ENCODE peak calls at places on chromosomes 7 and 10, in four cellular contexts. One of them, this sample, is unnamed.

GRCh38 chr10:52965938-52966401 is 193.4 kb upstream of the MBL2 start:
- DNase-seq in WTC11: no peak
- DNase-seq in choroid plexus epithelial cell: no peak
- DNase-seq in GM20000: peak
- DNase-seq in this sample: no peak

GRCh38 chr7:95330194-95331003 is 6.1 kb upstream of the PON1 start:
- DNase-seq in WTC11: no peak
- DNase-seq in choroid plexus epithelial cell: peak
- DNase-seq in GM20000: peak
- DNase-seq in this sample: no peak

GRCh38 chr7:87876759-87877234 is 504 bp downstream of the DBF4 start:
- DNase-seq in WTC11: peak
- DNase-seq in choroid plexus epithelial cell: peak
- DNase-seq in GM20000: peak
- DNase-seq in this sample: peak

GRCh38 chr7:101537935-101538595 is 91.0 kb downstream of the MYL10 start:
- DNase-seq in WTC11: no peak
- DNase-seq in choroid plexus epithelial cell: no peak
- DNase-seq in GM20000: no peak
- DNase-seq in this sample: no peak

GRCh38 chr10:132535065-132535651 is 2.4 kb upstream of the INPP5A start:
- DNase-seq in WTC11: peak
- DNase-seq in choroid plexus epithelial cell: no peak
- DNase-seq in GM20000: no peak
- DNase-seq in this sample: no peak

GRCh38 chr7:721619-722248 is 4.8 kb upstream of the DNAAF5 start:
- DNase-seq in WTC11: no peak
- DNase-seq in choroid plexus epithelial cell: peak
- DNase-seq in GM20000: no peak
- DNase-seq in this sample: no peak

GRCh38 chr7:113015038-113015645 is 71.5 kb downstream of the GPR85 start:
- DNase-seq in WTC11: no peak
- DNase-seq in choroid plexus epithelial cell: peak
- DNase-seq in GM20000: no peak
- DNase-seq in this sample: peak

GRCh38 chr10:35898722-35899485 is 256.8 kb upstream of the FZD8 start:
- DNase-seq in WTC11: no peak
- DNase-seq in choroid plexus epithelial cell: no peak
- DNase-seq in GM20000: no peak
- DNase-seq in this sample: no peak

GRCh38 chr10:10942441-10942840 is 75.2 kb upstream of the CELF2 start:
- DNase-seq in WTC11: no peak
- DNase-seq in choroid plexus epithelial cell: no peak
- DNase-seq in GM20000: no peak
- DNase-seq in this sample: peak

GRCh38 chr10:55740110-55740509 is 620.9 kb downstream of the ZWINT start:
- DNase-seq in WTC11: no peak
- DNase-seq in choroid plexus epithelial cell: no peak
- DNase-seq in GM20000: no peak
- DNase-seq in this sample: no peak

GRCh38 chr10:59362991-59363390 is 642 bp upstream of the FAM13C start:
- DNase-seq in WTC11: peak
- DNase-seq in choroid plexus epithelial cell: peak
- DNase-seq in GM20000: peak
- DNase-seq in this sample: peak

GRCh38 chr7:67462781-67463191 is 466.2 kb downstream of the TYW1 start:
- DNase-seq in WTC11: no peak
- DNase-seq in choroid plexus epithelial cell: no peak
- DNase-seq in GM20000: no peak
- DNase-seq in this sample: no peak

GRCh38 chr7:150322833-150323681 is at the start of the genes ACTR3C and LRRC61:
- DNase-seq in WTC11: peak
- DNase-seq in choroid plexus epithelial cell: peak
- DNase-seq in GM20000: peak
- DNase-seq in this sample: peak

GRCh38 chr10:128803790-128804189 is 663.3 kb upstream of the MGMT start:
- DNase-seq in WTC11: peak
- DNase-seq in choroid plexus epithelial cell: no peak
- DNase-seq in GM20000: no peak
- DNase-seq in this sample: no peak

GRCh38 chr10:48377751-48378585 is 71.5 kb downstream of the MAPK8 start:
- DNase-seq in WTC11: no peak
- DNase-seq in choroid plexus epithelial cell: no peak
- DNase-seq in GM20000: no peak
- DNase-seq in this sample: no peak

GRCh38 chr10:108970016-108970415 is 953.3 kb downstream of the XPNPEP1 start:
- DNase-seq in WTC11: peak
- DNase-seq in choroid plexus epithelial cell: peak
- DNase-seq in GM20000: peak
- DNase-seq in this sample: no peak

GRCh38 chr7:158834799-158835784 is 5.8 kb upstream of the ESYT2 start:
- DNase-seq in WTC11: no peak
- DNase-seq in choroid plexus epithelial cell: no peak
- DNase-seq in GM20000: no peak
- DNase-seq in this sample: no peak

GRCh38 chr7:133344275-133344674 is 91.4 kb downstream of the EXOC4 start:
- DNase-seq in WTC11: no peak
- DNase-seq in choroid plexus epithelial cell: peak
- DNase-seq in GM20000: no peak
- DNase-seq in this sample: no peak

GRCh38 chr7:124263232-124263827 is 230.5 kb upstream of the TMEM229A start:
- DNase-seq in WTC11: peak
- DNase-seq in choroid plexus epithelial cell: peak
- DNase-seq in GM20000: peak
- DNase-seq in this sample: peak

GRCh38 chr10:23522345-23522744 is 83.5 kb downstream of the OTUD1 start:
- DNase-seq in WTC11: no peak
- DNase-seq in choroid plexus epithelial cell: peak
- DNase-seq in GM20000: no peak
- DNase-seq in this sample: no peak

GRCh38 chr10:93384006-93384405 is 98.1 kb downstream of the MYOF start:
- DNase-seq in WTC11: no peak
- DNase-seq in choroid plexus epithelial cell: no peak
- DNase-seq in GM20000: no peak
- DNase-seq in this sample: peak

GRCh38 chr7:151013728-151014497 is 10.4 kb downstream of the ATG9B start:
- DNase-seq in WTC11: peak
- DNase-seq in choroid plexus epithelial cell: peak
- DNase-seq in GM20000: peak
- DNase-seq in this sample: peak

GRCh38 chr7:121697731-121698396 is 175.1 kb upstream of the PTPRZ1 start:
- DNase-seq in WTC11: no peak
- DNase-seq in choroid plexus epithelial cell: no peak
- DNase-seq in GM20000: no peak
- DNase-seq in this sample: peak

GRCh38 chr10:8049874-8050560 is 4.5 kb upstream of the GATA3 start:
- DNase-seq in WTC11: no peak
- DNase-seq in choroid plexus epithelial cell: no peak
- DNase-seq in GM20000: no peak
- DNase-seq in this sample: peak

GRCh38 chr10:129553928-129554327 is 86.9 kb downstream of the MGMT start:
- DNase-seq in WTC11: no peak
- DNase-seq in choroid plexus epithelial cell: no peak
- DNase-seq in GM20000: no peak
- DNase-seq in this sample: no peak

GRCh38 chr7:50637725-50638643 is 72.8 kb upstream of the DDC start:
- DNase-seq in WTC11: no peak
- DNase-seq in choroid plexus epithelial cell: no peak
- DNase-seq in GM20000: no peak
- DNase-seq in this sample: no peak

GRCh38 chr10:7340179-7340874 is 70.5 kb downstream of the SFMBT2 start:
- DNase-seq in WTC11: no peak
- DNase-seq in choroid plexus epithelial cell: no peak
- DNase-seq in GM20000: no peak
- DNase-seq in this sample: no peak

GRCh38 chr7:103856929-103857328 is 132.5 kb downstream of the RELN start:
- DNase-seq in WTC11: no peak
- DNase-seq in choroid plexus epithelial cell: no peak
- DNase-seq in GM20000: no peak
- DNase-seq in this sample: no peak

GRCh38 chr7:114082934-114083647 is 164.3 kb upstream of the PPP1R3A start:
- DNase-seq in WTC11: peak
- DNase-seq in choroid plexus epithelial cell: no peak
- DNase-seq in GM20000: peak
- DNase-seq in this sample: no peak

GRCh38 chr10:31136951-31137885 is 105.6 kb upstream of the ZNF438 start:
- DNase-seq in WTC11: no peak
- DNase-seq in choroid plexus epithelial cell: peak
- DNase-seq in GM20000: no peak
- DNase-seq in this sample: no peak

GRCh38 chr7:19404912-19405329 is 259.7 kb upstream of the FERD3L start:
- DNase-seq in WTC11: no peak
- DNase-seq in choroid plexus epithelial cell: peak
- DNase-seq in GM20000: no peak
- DNase-seq in this sample: peak

GRCh38 chr10:44888861-44889260 is 22.3 kb upstream of the TMEM72 start:
- DNase-seq in WTC11: no peak
- DNase-seq in choroid plexus epithelial cell: no peak
- DNase-seq in GM20000: no peak
- DNase-seq in this sample: no peak

GRCh38 chr10:111756541-111757061 is 427.0 kb downstream of the GPAM start:
- DNase-seq in WTC11: peak
- DNase-seq in choroid plexus epithelial cell: peak
- DNase-seq in GM20000: peak
- DNase-seq in this sample: no peak

GRCh38 chr7:6271694-6272371 is 591 bp downstream of the CYTH3 start:
- DNase-seq in WTC11: peak
- DNase-seq in choroid plexus epithelial cell: no peak
- DNase-seq in GM20000: peak
- DNase-seq in this sample: no peak

GRCh38 chr7:44283381-44284211 is 41.8 kb downstream of the CAMK2B start:
- DNase-seq in WTC11: peak
- DNase-seq in choroid plexus epithelial cell: no peak
- DNase-seq in GM20000: no peak
- DNase-seq in this sample: no peak

GRCh38 chr7:100867040-100867795 is at the start of gene TRIP6:
- DNase-seq in WTC11: peak
- DNase-seq in choroid plexus epithelial cell: peak
- DNase-seq in GM20000: peak
- DNase-seq in this sample: peak

GRCh38 chr7:111735661-111736323 is 173.5 kb upstream of the IMMP2L start:
- DNase-seq in WTC11: peak
- DNase-seq in choroid plexus epithelial cell: peak
- DNase-seq in GM20000: peak
- DNase-seq in this sample: no peak

GRCh38 chr7:108167460-108167859 is 37.3 kb upstream of the LAMB4 start:
- DNase-seq in WTC11: no peak
- DNase-seq in choroid plexus epithelial cell: no peak
- DNase-seq in GM20000: no peak
- DNase-seq in this sample: no peak

GRCh38 chr7:44477063-44477830 is 13.2 kb downstream of the NUDCD3 start:
- DNase-seq in WTC11: peak
- DNase-seq in choroid plexus epithelial cell: peak
- DNase-seq in GM20000: peak
- DNase-seq in this sample: peak

GRCh38 chr10:33337335-33337854 is 2.9 kb upstream of the NRP1 start:
- DNase-seq in WTC11: no peak
- DNase-seq in choroid plexus epithelial cell: peak
- DNase-seq in GM20000: no peak
- DNase-seq in this sample: no peak
- TF ChIP-seq CTCF in WTC11: no peak
- TF ChIP-seq CTCF in choroid plexus epithelial cell: peak
- TF ChIP-seq CTCF in GM20000: no peak
- TF ChIP-seq CTCF in this sample: peak

GRCh38 chr10:43407576-43408330 is 1.2 kb downstream of the HNRNPF start:
- DNase-seq in WTC11: peak
- DNase-seq in choroid plexus epithelial cell: peak
- DNase-seq in GM20000: peak
- DNase-seq in this sample: peak
- TF ChIP-seq CTCF in WTC11: no peak
- TF ChIP-seq CTCF in choroid plexus epithelial cell: peak
- TF ChIP-seq CTCF in GM20000: no peak
- TF ChIP-seq CTCF in this sample: peak

GRCh38 chr7:34158754-34159153 is 253.4 kb downstream of the BMPER start:
- DNase-seq in WTC11: peak
- DNase-seq in choroid plexus epithelial cell: no peak
- DNase-seq in GM20000: no peak
- DNase-seq in this sample: no peak
- TF ChIP-seq CTCF in WTC11: no peak
- TF ChIP-seq CTCF in choroid plexus epithelial cell: peak
- TF ChIP-seq CTCF in GM20000: no peak
- TF ChIP-seq CTCF in this sample: no peak

GRCh38 chr10:99855479-99856071 is 73.1 kb downstream of the ABCC2 start:
- DNase-seq in WTC11: no peak
- DNase-seq in choroid plexus epithelial cell: no peak
- DNase-seq in GM20000: no peak
- DNase-seq in this sample: no peak

GRCh38 chr10:99858849-99859248 is 76.4 kb downstream of the ABCC2 start:
- DNase-seq in WTC11: no peak
- DNase-seq in choroid plexus epithelial cell: no peak
- DNase-seq in GM20000: no peak
- DNase-seq in this sample: no peak

GRCh38 chr10:99860466-99860865 is 78.0 kb downstream of the ABCC2 start:
- DNase-seq in WTC11: no peak
- DNase-seq in choroid plexus epithelial cell: no peak
- DNase-seq in GM20000: no peak
- DNase-seq in this sample: no peak

GRCh38 chr10:99854860-99855259 is 72.4 kb downstream of the ABCC2 start:
- DNase-seq in WTC11: no peak
- DNase-seq in choroid plexus epithelial cell: peak
- DNase-seq in GM20000: no peak
- DNase-seq in this sample: no peak

DNA sequence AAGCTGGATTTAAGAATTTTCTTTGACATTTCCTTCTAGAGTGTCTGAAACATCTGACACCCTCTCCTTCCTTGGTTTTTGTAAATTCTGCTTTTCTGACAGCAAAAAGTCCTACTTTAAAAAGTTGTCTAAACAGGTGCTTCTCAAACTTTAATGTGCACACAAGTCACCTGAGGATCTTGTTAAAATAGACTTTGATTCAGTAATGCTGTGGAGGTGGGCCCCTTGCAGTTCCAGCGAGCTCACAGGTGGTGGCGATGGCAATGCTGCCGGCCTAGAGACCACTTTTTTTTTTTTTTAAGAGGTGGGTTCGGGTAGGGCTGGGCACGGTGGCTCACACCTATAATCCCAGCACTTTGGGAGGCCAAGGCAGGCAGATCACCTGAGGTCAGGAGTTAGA is 77.1 kb downstream of the ABCC2 start:
- DNase-seq in WTC11: peak
- DNase-seq in choroid plexus epithelial cell: peak
- DNase-seq in GM20000: no peak
- DNase-seq in this sample: no peak
- TF ChIP-seq CTCF in WTC11: no peak
- TF ChIP-seq CTCF in choroid plexus epithelial cell: peak
- TF ChIP-seq CTCF in GM20000: peak
- TF ChIP-seq CTCF in this sample: peak

GRCh38 chr10:13485623-13486022 is 43.2 kb downstream of the BEND7 start:
- DNase-seq in WTC11: no peak
- DNase-seq in choroid plexus epithelial cell: peak
- DNase-seq in GM20000: no peak
- DNase-seq in this sample: no peak
- TF ChIP-seq CTCF in WTC11: no peak
- TF ChIP-seq CTCF in choroid plexus epithelial cell: peak
- TF ChIP-seq CTCF in GM20000: no peak
- TF ChIP-seq CTCF in this sample: peak

GRCh38 chr7:18119985-18120384 is 92.3 kb upstream of the PRPS1L1 start:
- DNase-seq in WTC11: peak
- DNase-seq in choroid plexus epithelial cell: peak
- DNase-seq in GM20000: no peak
- DNase-seq in this sample: no peak
- TF ChIP-seq CTCF in WTC11: no peak
- TF ChIP-seq CTCF in choroid plexus epithelial cell: peak
- TF ChIP-seq CTCF in GM20000: no peak
- TF ChIP-seq CTCF in this sample: peak

GRCh38 chr10:70364772-70365091 is 17.7 kb downstream of the LRRC20 start:
- DNase-seq in WTC11: no peak
- DNase-seq in choroid plexus epithelial cell: no peak
- DNase-seq in GM20000: no peak
- DNase-seq in this sample: no peak
- TF ChIP-seq CTCF in WTC11: no peak
- TF ChIP-seq CTCF in choroid plexus epithelial cell: no peak
- TF ChIP-seq CTCF in GM20000: no peak
- TF ChIP-seq CTCF in this sample: no peak

This sample was measured in foreskin keratinocyte.